ENCODE peak calls at places on chromosomes 12 and 14, in seven cellular contexts. H, G, B, N, Z, E and T are unnamed samples.

GRCh38 chr14:57889245-57889644 is 23.4 kb upstream of the SLC35F4 start:
- DNase-seq in Z (no peak), H (peak; percentile 28), B (peak; percentile 63), N (peak; percentile 13), E (peak; percentile 11), G (no peak), T (no peak)

GRCh38 chr14:104591506-104592291 is 12.1 kb downstream of the C14orf180 start:
- DNase-seq in N (no peak), H (peak; percentile 19), Z (no peak), B (no peak), G (no peak), E (no peak), T (no peak)

GRCh38 chr12:24778486-24779304 is 170.2 kb downstream of the BCAT1 start:
- DNase-seq in G (no peak), N (peak; percentile 37), E (no peak), B (peak; percentile 77), Z (no peak), H (no peak), T (peak; percentile 47)

GRCh38 chr14:34766611-34767010 is 52.2 kb upstream of the CFL2 start:
- DNase-seq in G (no peak), E (no peak), Z (no peak), N (no peak), B (peak; percentile 28), H (no peak), T (no peak)

GRCh38 chr12:123530683-123531082 is 2.8 kb downstream of the RILPL1 start:
- DNase-seq in G (no peak), N (no peak), B (no peak), Z (no peak), H (no peak), E (no peak), T (no peak)

GRCh38 chr12:63889236-63889635 is 44.7 kb downstream of the SRGAP1 start:
- DNase-seq in Z (no peak), H (no peak), E (no peak), B (peak; percentile 68), N (no peak), G (no peak), T (no peak)

GRCh38 chr14:35416108-35416750 is 11.7 kb upstream of the NFKBIA start:
- DNase-seq in H (no peak), N (no peak), B (no peak), G (peak; percentile 69), Z (no peak), E (no peak), T (no peak)

GRCh38 chr14:59619071-59619470 is 42.5 kb upstream of the CCDC175 start:
- DNase-seq in B (no peak), N (no peak), G (no peak), H (no peak), E (no peak), Z (no peak), T (no peak)

GRCh38 chr12:94092516-94093241 is 55.7 kb upstream of the PLXNC1 start:
- DNase-seq in G (no peak), Z (peak; percentile 30), B (peak; percentile 81), N (no peak), E (no peak), H (no peak), T (no peak)